ENCODE peak calls at places on chromosomes 3 and 15, in five cellular contexts. Q is stimulated activated CD4-positive, alpha-beta T cell treated with anti-CD3 and anti-CD28 coated beads, Interleukin-4, amount 100 ng/mL, for 1 hour; W is H54; H is epithelial cell of esophagus; Z is SHP77. D is an unnamed sample.

GRCh38 chr3:69649713-69650419 is 89.4 kb upstream of the MITF start:
- DNase-seq in Z (no peak), Q (no peak), W (no peak), H (no peak), D (no peak)

GRCh38 chr3:177525414-177525813 is 328.1 kb upstream of the TBL1XR1 start:
- DNase-seq in W (no peak), Z (no peak), H (no peak), Q (no peak), D (no peak)

GRCh38 chr3:143119009-143119914 is at the start of gene CHST2:
- DNase-seq in Z (no peak), H (peak), Q (peak), W (peak), D (peak)

GRCh38 chr3:72303926-72304325 is 519.0 kb upstream of the PROK2 start:
- DNase-seq in W (no peak), Z (peak), H (no peak), Q (no peak), D (no peak)

GRCh38 chr3:169283902-169284451 is 379.5 kb downstream of the MECOM start:
- DNase-seq in H (no peak), Q (no peak), W (no peak), Z (no peak), D (no peak)

GRCh38 chr3:167166594-167167253 is 213.4 kb downstream of the ZBBX start:
- DNase-seq in H (no peak), Z (no peak), W (no peak), Q (no peak), D (no peak)

GRCh38 chr3:187684880-187685279 is 14.7 kb upstream of the SST start:
- DNase-seq in W (no peak), Z (no peak), Q (no peak), H (no peak), D (no peak)

GRCh38 chr3:8576841-8577553 is 67.6 kb downstream of the SSUH2 start:
- DNase-seq in H (no peak), Z (no peak), Q (no peak), W (no peak), D (no peak)

GRCh38 chr3:50459792-50460191 is 43.6 kb downstream of the CACNA2D2 start:
- DNase-seq in Q (no peak), W (no peak), Z (no peak), H (no peak), D (no peak)

GRCh38 chr3:114758828-114759709 is 388.0 kb downstream of the ZBTB20 start:
- DNase-seq in W (no peak), Z (no peak), Q (no peak), H (peak), D (no peak)

GRCh38 chr15:67998599-67999122 is 55.5 kb upstream of the PIAS1 start:
- DNase-seq in Q (no peak), W (no peak), Z (no peak), H (peak), D (no peak)

GRCh38 chr3:187709155-187709554 is 6.8 kb upstream of the RTP2 start:
- DNase-seq in H (no peak), Q (no peak), Z (no peak), W (no peak), D (no peak)

GRCh38 chr15:51706347-51706746 is 25.0 kb downstream of the SCG3 start:
- DNase-seq in Q (no peak), W (no peak), Z (no peak), H (no peak), D (no peak)

GRCh38 chr3:150870406-150870805 is 34.8 kb downstream of the MINDY4B start:
- DNase-seq in Z (no peak), Q (no peak), H (peak), W (no peak), D (no peak)

GRCh38 chr15:87720235-87720634 is 536.3 kb downstream of the NTRK3 start:
- DNase-seq in Z (no peak), W (no peak), Q (no peak), H (no peak), D (no peak)

GRCh38 chr3:156865732-156866131 is 39.6 kb downstream of the LEKR1 start:
- DNase-seq in W (no peak), Z (no peak), Q (no peak), H (no peak), D (no peak)